ENCODE peak calls at places on chromosome 19, in nine cellular contexts. J is amniotic epithelial cell, O is H54, U is T follicular helper cell, I is ureter, T is left ventricle myocardium inferior, S is AG09309, B is COR-L47, E is PC-3. C is an unnamed sample.

GRCh38 chr19:43826787-43827754 is at the start of gene ZNF283:
- DNase-seq in J (peak; percentile 92), O (peak; percentile 90), U (peak; percentile 72), I (peak; percentile 92), T (peak; percentile 91), S (peak; percentile 60), B (peak; percentile 90), E (peak; percentile 68), C (peak; percentile 86)

GRCh38 chr19:2549701-2550191 is 73.8 kb downstream of the GADD45B start:
- DNase-seq in J (peak; percentile 83), O (no peak), U (no peak), I (peak; percentile 75), T (peak; percentile 80), S (peak; percentile 79), B (no peak), E (peak; percentile 76), C (no peak)

GRCh38 chr19:999379-999719 is 870 bp upstream of the GRIN3B start:
- DNase-seq in J (no peak), O (no peak), U (no peak), I (no peak), T (no peak), S (no peak), B (no peak), E (no peak), C (no peak)

GRCh38 chr19:611506-611869 is 21.8 kb downstream of the HCN2 start:
- DNase-seq in J (peak; percentile 98), O (peak; percentile 95), U (peak; percentile 26), I (no peak), T (no peak), S (peak; percentile 96), B (no peak), E (peak; percentile 48), C (peak; percentile 76)

GRCh38 chr19:23440791-23441190 is 45.5 kb upstream of the ZNF91 start:
- DNase-seq in J (no peak), O (no peak), U (no peak), I (no peak), T (no peak), S (no peak), B (no peak), E (no peak), C (no peak)

GRCh38 chr19:38543807-38544568 is 73.8 kb downstream of the MAP4K1 start:
- DNase-seq in J (peak; percentile 98), O (peak; percentile 90), U (no peak), I (peak; percentile 66), T (peak; percentile 32), S (peak; percentile 63), B (no peak), E (peak; percentile 80), C (peak; percentile 94)

GRCh38 chr19:10339380-10339960 is at the start of gene ICAM3:
- DNase-seq in J (no peak), O (no peak), U (peak; percentile 22), I (no peak), T (peak; percentile 32), S (no peak), B (no peak), E (no peak), C (no peak)

GRCh38 chr19:38841787-38842438 is 7.9 kb downstream of the HNRNPL start:
- DNase-seq in J (no peak), O (no peak), U (peak; percentile 64), I (no peak), T (no peak), S (no peak), B (no peak), E (no peak), C (no peak)

GRCh38 chr19:17249887-17250548 is 4.3 kb upstream of the NR2F6 start:
- DNase-seq in J (no peak), O (no peak), U (no peak), I (no peak), T (no peak), S (no peak), B (no peak), E (no peak), C (no peak)

C was measured in RWPE1.